ENCODE peak calls at places on chromosome 12, in six cellular contexts. G is EL, E is sciatic nerve, K is mucosa of descending colon, Z is pancreas, R is non-pigmented ciliary epithelial cell. T is an unnamed sample.

GRCh38 chr12:54230555-54230954 is 41.8 kb upstream of the SMUG1 start:
- DNase-seq in E (no peak), Z (no peak), R (no peak), K (no peak), G (no peak), T (no peak)

GRCh38 chr12:125983094-125983783 is 918.0 kb downstream of the AACS start:
- DNase-seq in R (peak), E (peak), K (no peak), G (no peak), Z (peak), T (no peak)

GRCh38 chr12:109064143-109064542 is 11.8 kb downstream of the USP30 start:
- DNase-seq in Z (no peak), R (no peak), E (no peak), K (no peak), G (no peak), T (no peak)

GRCh38 chr12:56104109-56104814 is at the start of gene PA2G4:
- DNase-seq in Z (peak), R (peak), E (peak), G (peak), K (peak), T (peak)

GRCh38 chr12:53325539-53326061 is 4.2 kb upstream of the AAAS start:
- DNase-seq in G (peak), Z (peak), E (peak), K (peak), R (no peak), T (no peak)

GRCh38 chr12:1581973-1582708 is 12.2 kb downstream of the FBXL14 start:
- DNase-seq in Z (no peak), K (no peak), E (no peak), R (no peak), G (peak), T (no peak)

GRCh38 chr12:67067453-67068203 is 201.5 kb upstream of the CAND1 start:
- DNase-seq in Z (no peak), R (no peak), G (no peak), E (no peak), K (no peak), T (no peak)

GRCh38 chr12:1612196-1612595 is 16.8 kb upstream of the WNT5B start:
- DNase-seq in Z (no peak), K (no peak), R (no peak), E (no peak), G (no peak), T (no peak)

GRCh38 chr12:27780612-27781408 is 774 bp upstream of the MANSC4 start:
- DNase-seq in K (peak), G (peak), E (no peak), Z (peak), R (no peak), T (no peak)

GRCh38 chr12:16056910-16057309 is 145.8 kb downstream of the DERA start:
- DNase-seq in Z (no peak), E (no peak), R (no peak), G (no peak), K (no peak), T (no peak)

GRCh38 chr12:47159348-47159747 is 79.6 kb upstream of the AMIGO2 start:
- DNase-seq in Z (no peak), E (no peak), K (no peak), G (no peak), R (no peak), T (no peak)

GRCh38 chr12:95766356-95767019 is 24.1 kb downstream of the NTN4 start:
- DNase-seq in G (peak), Z (no peak), E (no peak), R (no peak), K (no peak), T (no peak)

GRCh38 chr12:63955831-63956685 is 111.6 kb downstream of the SRGAP1 start:
- DNase-seq in Z (peak), E (no peak), R (peak), G (no peak), K (no peak), T (no peak)

GRCh38 chr12:102052192-102053061 is 9.4 kb downstream of the WASHC3 start:
- DNase-seq in K (peak), R (no peak), G (no peak), Z (no peak), E (no peak), T (no peak)

GRCh38 chr12:46473634-46474201 is 101.1 kb upstream of the SLC38A2 start:
- DNase-seq in E (peak), K (peak), G (peak), Z (peak), R (no peak), T (peak)

GRCh38 chr12:16297521-16297920 is 20.0 kb upstream of the SLC15A5 start:
- DNase-seq in R (no peak), K (no peak), G (no peak), Z (no peak), E (no peak), T (no peak)

GRCh38 chr12:8145754-8146415 is 10.9 kb upstream of the ZNF705A start:
- DNase-seq in K (peak), G (peak), E (peak), Z (peak), R (peak), T (peak)

GRCh38 chr12:39006286-39006685 is 100.9 kb upstream of the CPNE8 start:
- DNase-seq in Z (no peak), R (no peak), G (no peak), E (no peak), K (no peak), T (no peak)

GRCh38 chr12:97435153-97435552 is 27.5 kb upstream of the RMST start:
- DNase-seq in R (no peak), G (no peak), E (no peak), K (no peak), Z (no peak), T (no peak)

GRCh38 chr12:88428350-88428749 is 151.9 kb downstream of the KITLG start:
- DNase-seq in E (no peak), K (no peak), G (no peak), R (no peak), Z (no peak), T (no peak)

GRCh38 chr12:57629897-57630471 is 3.0 kb downstream of the B4GALNT1 start:
- DNase-seq in G (no peak), R (no peak), K (no peak), E (peak), Z (no peak), T (no peak)

GRCh38 chr12:62123721-62124203 is 136.4 kb upstream of the USP15 start:
- DNase-seq in G (peak), Z (peak), E (no peak), R (peak), K (no peak), T (no peak)

GRCh38 chr12:49330032-49330619 is 6.9 kb downstream of the C1QL4 start:
- DNase-seq in G (no peak), E (peak), K (no peak), R (no peak), Z (no peak), T (no peak)

GRCh38 chr12:71888521-71888920 is 49.0 kb downstream of the TBC1D15 start:
- DNase-seq in K (no peak), Z (no peak), G (no peak), R (no peak), E (no peak), T (no peak)

T was measured in heart right ventricle.